ENCODE peak calls at places on chromosomes 12 and 14, in four cellular contexts. Y is HCT116, M is uterus, C is Panc1. T is an unnamed sample.

GRCh38 chr12:126051611-126052107 is 986.4 kb downstream of the AACS start:
- DNase-seq in Y (no peak), M (no peak), C (no peak), T (peak; percentile 86)

GRCh38 chr12:46585854-46586621 is 213.5 kb upstream of the SLC38A2 start:
- DNase-seq in Y (peak; percentile 16), M (no peak), C (no peak), T (peak; percentile 16)

GRCh38 chr14:90204516-90204915 is 51.8 kb upstream of the PSMC1 start:
- DNase-seq in Y (no peak), M (no peak), C (no peak), T (no peak)

GRCh38 chr12:40226652-40227051 is 1.9 kb downstream of the LRRK2 start:
- DNase-seq in Y (no peak), M (peak; percentile 54), C (no peak), T (peak; percentile 74)

GRCh38 chr12:54206807-54207206 is 18.0 kb upstream of the SMUG1 start:
- DNase-seq in Y (no peak), M (no peak), C (no peak), T (no peak)

GRCh38 chr12:90368081-90368480 is 586.9 kb downstream of the CCER1 start:
- DNase-seq in Y (no peak), M (no peak), C (no peak), T (no peak)

GRCh38 chr12:113634982-113635381 is 163.3 kb upstream of the LHX5 start:
- DNase-seq in Y (no peak), M (no peak), C (no peak), T (no peak)

GRCh38 chr12:97595936-97596335 is 133.3 kb downstream of the RMST start:
- DNase-seq in Y (no peak), M (no peak), C (no peak), T (no peak)

GRCh38 chr14:93655078-93655750 is 133.1 kb downstream of the PRIMA1 start:
- DNase-seq in Y (peak; percentile 48), M (no peak), C (peak; percentile 27), T (peak; percentile 45)

GRCh38 chr12:120100630-120101029 is 15.9 kb downstream of the RAB35 start:
- DNase-seq in Y (no peak), M (peak; percentile 66), C (no peak), T (no peak)

GRCh38 chr12:31370645-31371620 is 45.0 kb upstream of the SINHCAF start:
- DNase-seq in Y (no peak), M (no peak), C (no peak), T (no peak)

GRCh38 chr12:122172262-122172939 is 1.6 kb downstream of the IL31 start:
- DNase-seq in Y (no peak), M (no peak), C (no peak), T (no peak)

GRCh38 chr14:85279407-85279806 is 250.5 kb upstream of the FLRT2 start:
- DNase-seq in Y (no peak), M (no peak), C (no peak), T (no peak)

GRCh38 chr12:96120359-96121100 is 73.6 kb upstream of the ELK3 start:
- DNase-seq in Y (no peak), M (no peak), C (no peak), T (no peak)

GRCh38 chr12:49088190-49088931 is 6.2 kb downstream of the DHH start:
- DNase-seq in Y (peak; percentile 94), M (peak; percentile 86), C (peak; percentile 55), T (peak; percentile 71)

GRCh38 chr12:57243521-57244305 is 7.3 kb downstream of the STAC3 start:
- DNase-seq in Y (peak; percentile 74), M (peak; percentile 68), C (no peak), T (peak; percentile 23)

GRCh38 chr12:28766398-28766797 is 382.7 kb upstream of the FAR2 start:
- DNase-seq in Y (no peak), M (no peak), C (no peak), T (no peak)
- H3K4me3 ChIP-seq in Y (no peak overlapping the region), M (no peak overlapping the region), C (no peak overlapping the region), T (no peak overlapping the region)

GRCh38 chr12:47817272-47818006 is 2.3 kb downstream of the HDAC7 start:
- DNase-seq in Y (no peak), M (no peak), C (no peak), T (no peak)
- TF ChIP-seq CTCF in Y (no peak), M (no peak), C (peak; percentile 26), T (peak; percentile 36)

DNA sequence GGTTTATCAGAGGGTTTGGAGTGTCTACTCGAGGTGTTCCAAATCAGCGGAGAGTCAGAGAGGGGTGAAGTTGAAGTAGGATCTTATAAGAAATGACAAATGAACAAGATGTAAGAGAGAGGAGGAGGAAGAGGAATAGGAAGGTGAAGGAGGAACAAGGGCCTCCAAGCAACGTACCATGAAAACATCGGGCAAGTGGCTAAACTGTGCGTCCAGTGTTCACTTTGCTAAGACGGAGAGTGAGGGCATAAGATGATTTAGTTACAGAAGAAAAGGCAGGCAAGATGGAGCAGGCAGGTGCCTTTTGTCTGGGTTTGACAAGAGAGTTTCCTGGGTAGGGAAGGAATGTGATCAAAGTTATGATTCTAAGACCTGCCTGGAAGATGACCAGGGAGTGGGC is 111.6 kb downstream of the ZFP36L1 start:
- DNase-seq in Y (no peak), M (no peak), C (no peak), T (no peak)
- H3K4me3 ChIP-seq in Y (no peak overlapping the region), M (no peak overlapping the region), C (no peak overlapping the region), T (no peak overlapping the region)

GRCh38 chr14:24241829-24242443 is 487 bp downstream of the TINF2 start:
- DNase-seq in Y (peak; percentile 86), M (peak; percentile 92), C (peak; percentile 72), T (peak; percentile 75)
- TF ChIP-seq CTCF in Y (no peak), M (peak; percentile 70), C (no peak), T (peak; percentile 51)

GRCh38 chr12:114685869-114686268 is 1.9 kb upstream of the TBX3 start:
- DNase-seq in Y (no peak), M (no peak), C (no peak), T (no peak)
- H3K4me3 ChIP-seq in Y (no peak overlapping the region), M (no peak overlapping the region), C (no peak overlapping the region), T (no peak overlapping the region)

GRCh38 chr14:74531011-74531410 is 37.4 kb downstream of the ISCA2 start:
- DNase-seq in Y (no peak), M (no peak), C (no peak), T (no peak)

GRCh38 chr14:74532246-74532645 is 38.7 kb downstream of the ISCA2 start:
- DNase-seq in Y (no peak), M (no peak), C (no peak), T (no peak)

GRCh38 chr14:74528406-74528805 is 34.8 kb downstream of the ISCA2 start:
- DNase-seq in Y (no peak), M (no peak), C (no peak), T (no peak)

GRCh38 chr14:74528886-74529285 is 35.3 kb downstream of the ISCA2 start:
- DNase-seq in Y (no peak), M (no peak), C (no peak), T (no peak)

DNA sequence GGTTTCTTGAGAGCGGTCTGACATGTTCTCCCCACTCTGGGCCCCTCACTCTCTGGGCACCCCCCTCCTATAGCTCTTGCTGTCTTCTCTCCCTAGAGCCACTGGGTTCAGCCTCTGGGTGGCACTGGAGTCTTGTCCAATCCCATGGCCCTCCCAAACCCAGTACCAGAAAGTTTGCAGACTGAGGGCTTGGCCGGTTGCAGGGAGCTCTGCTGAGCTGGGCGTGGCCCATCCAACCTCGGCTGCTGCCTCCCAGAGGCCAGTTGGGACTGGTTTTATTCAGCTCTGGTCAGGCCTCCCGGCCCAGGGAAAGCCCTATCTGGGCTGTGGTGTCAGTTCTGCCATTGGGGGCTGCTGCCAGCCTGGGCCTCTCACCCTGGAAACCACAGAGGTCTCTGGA is 37.9 kb downstream of the ISCA2 start:
- DNase-seq in Y (peak; percentile 63), M (no peak), C (no peak), T (no peak)
- TF ChIP-seq CTCF in Y (peak; percentile 44), M (no peak), C (no peak), T (peak; percentile 25)